ENCODE peak calls at places on chromosomes 1 and 21, in nine cellular contexts. S is psoas muscle, R is GM23338, F is lung, U is fibroblast of lung, N is cardiac muscle cell, G is tibial artery, E is transverse colon, Q is foreskin keratinocyte. K is an unnamed sample.

GRCh38 chr21:43764576-43765495 is 11.3 kb downstream of the CSTB start:
- DNase-seq in R (no peak), Q (no peak), N (no peak), E (no peak), U (peak; percentile 37), F (no peak), S (no peak), G (no peak), K (no peak)

GRCh38 chr1:51901151-51901550 is 22.6 kb upstream of the NRDC start:
- DNase-seq in U (no peak), G (no peak), R (no peak), Q (no peak), F (no peak), E (no peak), N (no peak), S (no peak), K (no peak)

GRCh38 chr1:231410041-231410591 is 12.0 kb downstream of the EGLN1 start:
- DNase-seq in G (no peak), S (peak; percentile 28), U (peak; percentile 63), F (no peak), E (no peak), R (no peak), Q (no peak), N (no peak), K (no peak)

GRCh38 chr1:181397841-181398240 is 85.5 kb upstream of the CACNA1E start:
- DNase-seq in G (no peak), U (no peak), F (no peak), S (no peak), N (no peak), R (no peak), Q (no peak), E (no peak), K (no peak)

GRCh38 chr1:176118985-176119384 is 88.1 kb downstream of the COP1 start:
- DNase-seq in F (no peak), Q (no peak), U (no peak), N (no peak), S (no peak), G (no peak), R (no peak), E (no peak), K (no peak)

GRCh38 chr1:203273869-203274602 is 31.3 kb upstream of the BTG2 start:
- DNase-seq in S (peak; percentile 49), U (no peak), F (peak; percentile 61), G (peak; percentile 62), Q (no peak), N (no peak), E (peak; percentile 68), R (peak; percentile 54), K (no peak)

GRCh38 chr21:43925609-43926008 is 60.6 kb downstream of the AGPAT3 start:
- DNase-seq in N (no peak), S (no peak), Q (no peak), R (no peak), U (no peak), F (no peak), G (no peak), E (no peak), K (no peak)

GRCh38 chr1:46798820-46799219 is at the start of gene CYP4B1:
- DNase-seq in G (peak; percentile 81), S (peak; percentile 84), R (no peak), E (peak; percentile 39), U (no peak), N (no peak), F (peak; percentile 85), Q (no peak), K (no peak)

GRCh38 chr1:162535501-162535900 is 26.0 kb upstream of the UAP1 start:
- DNase-seq in S (no peak), N (no peak), G (no peak), R (no peak), U (peak; percentile 46), Q (no peak), E (no peak), F (no peak), K (no peak)

GRCh38 chr1:199948587-199949280 is 78.8 kb upstream of the NR5A2 start:
- DNase-seq in S (no peak), Q (peak; percentile 77), F (no peak), G (no peak), U (peak; percentile 12), R (no peak), E (no peak), N (no peak), K (peak; percentile 78)

GRCh38 chr1:210434224-210434623 is 105.5 kb downstream of the HHAT start:
- DNase-seq in R (peak; percentile 57), U (peak; percentile 45), S (no peak), N (no peak), Q (no peak), F (no peak), E (no peak), G (no peak), K (no peak)
- TF ChIP-seq CTCF in R (no peak), U (no peak), S (no peak), N (no peak), Q (no peak), F (no peak), E (no peak), G (no peak), K (no peak)

GRCh38 chr21:17469727-17470126 is 43.1 kb upstream of the CXADR start:
- DNase-seq in U (no peak), S (no peak), G (no peak), E (no peak), Q (no peak), R (no peak), F (no peak), N (no peak), K (no peak)

GRCh38 chr21:17467829-17468228 is 45.0 kb upstream of the CXADR start:
- DNase-seq in F (no peak), U (peak; percentile 61), S (no peak), N (no peak), G (no peak), Q (no peak), R (peak; percentile 17), E (no peak), K (no peak)

GRCh38 chr21:17468698-17469097 is 44.1 kb upstream of the CXADR start:
- DNase-seq in N (no peak), S (no peak), F (no peak), E (no peak), R (no peak), U (no peak), G (no peak), Q (no peak), K (no peak)

GRCh38 chr21:17466166-17466565 is 46.7 kb upstream of the CXADR start:
- DNase-seq in Q (peak; percentile 46), F (no peak), U (peak; percentile 87), N (no peak), E (peak; percentile 37), G (no peak), R (no peak), S (no peak), K (no peak)

DNA sequence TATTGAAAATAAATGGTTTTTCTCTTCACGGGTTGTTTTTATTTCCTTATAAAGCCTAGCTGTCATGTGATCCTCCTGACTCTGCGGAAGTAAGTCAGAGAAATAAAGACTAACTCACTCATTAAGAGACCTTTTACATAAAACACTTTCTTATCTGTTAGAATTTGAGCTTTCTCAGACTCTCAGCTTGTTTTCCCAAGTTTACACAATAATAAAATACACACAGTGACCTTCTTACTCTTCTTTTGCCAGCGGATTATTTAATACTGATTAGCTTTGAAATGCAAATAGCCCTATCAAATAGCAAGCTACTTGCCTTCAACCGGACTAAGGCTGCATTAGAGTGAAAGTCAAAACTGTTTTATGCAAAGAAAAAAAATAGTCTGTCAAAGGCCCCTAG is 45.5 kb upstream of the CXADR start:
- DNase-seq in E (no peak), R (peak; percentile 18), U (no peak), S (no peak), F (no peak), G (no peak), N (no peak), Q (no peak), K (no peak)
- H3K27ac ChIP-seq in E (peak overlapping the region; percentile 75), R (no peak overlapping the region), U (no peak overlapping the region), S (no peak overlapping the region), F (peak overlapping the region; percentile 41), G (no peak overlapping the region), N (peak overlapping the region; percentile 59), Q (peak overlapping the region; percentile 46), K (no peak overlapping the region)

GRCh38 chr1:216960716-216961115 is 237.5 kb upstream of the ESRRG start:
- DNase-seq in N (no peak), G (no peak), F (no peak), Q (peak; percentile 8), U (peak; percentile 7), E (no peak), S (no peak), R (no peak), K (no peak)

GRCh38 chr1:216958569-216958968 is 235.3 kb upstream of the ESRRG start:
- DNase-seq in S (no peak), U (no peak), F (no peak), E (no peak), N (no peak), Q (no peak), R (no peak), G (no peak), K (no peak)

DNA sequence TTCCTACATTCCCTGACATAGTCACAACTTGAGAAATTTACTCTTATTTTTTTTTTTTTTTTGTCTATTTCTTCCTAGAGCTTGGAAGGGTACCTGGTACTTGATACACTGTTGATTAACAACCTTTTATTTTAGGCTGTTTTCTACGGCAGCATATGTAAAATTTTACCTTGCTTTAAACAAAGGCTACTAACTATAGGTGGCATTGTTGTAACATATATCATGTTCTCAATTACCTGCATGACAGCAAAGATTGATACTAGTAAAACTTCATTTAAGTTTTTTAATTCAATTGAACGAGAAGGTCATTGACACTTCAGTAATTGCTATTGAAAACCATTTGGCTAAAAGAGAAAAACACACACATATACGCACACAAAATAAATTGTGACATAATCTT is 238.3 kb upstream of the ESRRG start:
- DNase-seq in F (no peak), S (no peak), R (no peak), E (no peak), N (no peak), U (no peak), G (no peak), Q (no peak), K (no peak)
- TF ChIP-seq CTCF in F (no peak), S (no peak), R (no peak), E (no peak), N (no peak), U (no peak), G (no peak), Q (peak; percentile 51), K (peak; percentile 13)

GRCh38 chr1:229230893-229231753 is 39.8 kb upstream of the RAB4A start:
- DNase-seq in E (no peak), N (no peak), F (no peak), G (no peak), U (peak; percentile 36), S (no peak), R (peak; percentile 70), Q (peak; percentile 69), K (peak; percentile 62)

GRCh38 chr1:229229721-229230135 is 41.2 kb upstream of the RAB4A start:
- DNase-seq in N (no peak), U (no peak), R (peak; percentile 23), E (peak; percentile 40), F (peak; percentile 65), Q (no peak), S (peak; percentile 65), G (peak; percentile 87), K (no peak)

GRCh38 chr1:229229137-229229720 is 41.7 kb upstream of the RAB4A start:
- DNase-seq in Q (peak; percentile 91), F (no peak), E (no peak), R (peak; percentile 87), N (no peak), S (no peak), U (peak; percentile 18), G (no peak), K (peak; percentile 74)

GRCh38 chr1:229231754-229232119 is 39.2 kb upstream of the RAB4A start:
- DNase-seq in F (no peak), U (no peak), R (no peak), N (no peak), E (no peak), S (no peak), G (no peak), Q (no peak), K (no peak)

GRCh38 chr1:229230136-229230892 is 40.6 kb upstream of the RAB4A start:
- DNase-seq in F (no peak), N (no peak), S (peak; percentile 30), E (no peak), Q (no peak), G (no peak), U (no peak), R (peak; percentile 80), K (peak; percentile 44)
- H3K27ac ChIP-seq in F (peak overlapping the region; percentile 51), N (no peak overlapping the region), S (peak overlapping the region; percentile 72), E (peak overlapping the region; percentile 60), Q (peak overlapping the region; percentile 19), G (peak overlapping the region; percentile 32), U (no peak overlapping the region), R (peak overlapping the region; percentile 92), K (peak overlapping the region; percentile 54)